ENCODE peak calls at places on chromosomes 12 and 14, in six cellular contexts. H is IMR-90, I is NT2/D1, T is SK-N-MC, J is K562, O is PC-3. N is an unnamed sample.

GRCh38 chr12:51920046-51920445 is 12.7 kb downstream of the ACVRL1 start:
- DNase-seq in H (no peak), I (no peak), T (no peak), J (no peak), O (no peak), N (peak; percentile 7)

GRCh38 chr12:51047655-51048540 is at the start of gene LETMD1:
- DNase-seq in H (peak; percentile 99), I (peak; percentile 97), T (peak; percentile 98), J (peak; percentile 98), O (peak; percentile 99), N (peak; percentile 92)

GRCh38 chr14:101125719-101126375 is 222.3 kb upstream of the RTL1 start:
- DNase-seq in H (no peak), I (no peak), T (no peak), J (no peak), O (no peak), N (no peak)

GRCh38 chr14:71497645-71498086 is 434.6 kb upstream of the RGS6 start:
- DNase-seq in H (peak; percentile 82), I (no peak), T (no peak), J (no peak), O (peak; percentile 56), N (no peak)

GRCh38 chr14:31084385-31084784 is 58.2 kb upstream of the STRN3 start:
- DNase-seq in H (no peak), I (no peak), T (no peak), J (peak; percentile 39), O (no peak), N (no peak)

GRCh38 chr14:54803396-54803795 is 99.2 kb downstream of the GCH1 start:
- DNase-seq in H (no peak), I (no peak), T (no peak), J (no peak), O (peak; percentile 22), N (no peak)

GRCh38 chr12:16359512-16360491 is 12.4 kb downstream of the MGST1 start:
- DNase-seq in H (peak; percentile 47), I (peak; percentile 91), T (no peak), J (peak; percentile 67), O (peak; percentile 62), N (peak; percentile 52)

GRCh38 chr12:15164997-15165659 is 56.1 kb downstream of the RERG start:
- DNase-seq in H (no peak), I (peak; percentile 57), T (no peak), J (no peak), O (no peak), N (no peak)

GRCh38 chr14:63654346-63654745 is 12.7 kb upstream of the WDR89 start:
- DNase-seq in H (peak; percentile 74), I (no peak), T (no peak), J (no peak), O (no peak), N (no peak)

GRCh38 chr12:107475900-107476299 is 209.7 kb upstream of the PWP1 start:
- DNase-seq in H (no peak), I (no peak), T (no peak), J (no peak), O (no peak), N (no peak)

GRCh38 chr14:21874946-21875345 is 201.3 kb upstream of the OR4E1 start:
- DNase-seq in H (no peak), I (no peak), T (no peak), J (no peak), O (no peak), N (no peak)

GRCh38 chr14:21868442-21869046 is 194.9 kb upstream of the OR4E1 start:
- DNase-seq in H (peak; percentile 32), I (peak; percentile 27), T (peak; percentile 56), J (peak; percentile 41), O (peak; percentile 78), N (peak; percentile 29)

GRCh38 chr14:21874167-21874566 is 200.5 kb upstream of the OR4E1 start:
- DNase-seq in H (no peak), I (no peak), T (no peak), J (no peak), O (no peak), N (no peak)
- H3K9ac ChIP-seq in H (no peak overlapping the region), I (no peak overlapping the region), T (no peak overlapping the region), J (no peak overlapping the region), O (no peak overlapping the region), N (no peak overlapping the region)

DNA sequence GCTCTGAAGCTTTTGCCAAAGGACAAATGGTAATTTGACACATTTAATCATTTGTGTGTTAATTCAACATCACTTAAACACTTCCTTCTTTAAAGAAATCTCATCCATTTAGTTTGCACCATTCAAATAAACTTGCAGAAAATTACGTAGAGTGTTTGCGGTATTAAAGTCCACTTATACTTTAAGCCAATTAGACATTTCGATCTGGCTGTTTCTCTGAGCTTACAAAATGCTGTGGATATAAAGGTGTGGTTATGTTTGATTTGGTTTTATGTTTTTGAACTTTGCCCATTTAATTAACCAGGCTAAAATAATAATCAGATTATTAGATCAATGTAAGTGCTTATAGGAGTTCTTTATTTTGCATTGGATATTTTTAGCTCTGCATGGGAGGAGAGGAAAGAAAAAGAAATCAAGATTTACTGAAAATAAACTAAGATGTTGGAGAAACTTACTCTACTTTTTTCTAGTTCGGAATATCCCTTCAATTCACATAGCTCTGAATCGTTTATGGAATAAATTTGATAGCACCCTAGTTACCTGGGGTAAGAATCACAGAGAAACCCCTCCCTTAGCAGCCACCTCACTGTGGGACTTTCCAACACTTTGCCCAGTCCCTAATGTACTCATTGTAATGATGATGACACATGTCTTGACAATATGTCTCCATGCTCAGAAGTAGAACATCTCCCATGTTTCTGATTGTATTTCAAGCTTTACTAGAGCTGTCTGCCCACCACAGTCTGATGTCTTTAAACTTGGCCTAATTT is 268.0 kb downstream of the BTG1 start:
- DNase-seq in H (no peak), I (no peak), T (no peak), J (no peak), O (no peak), N (no peak)
- H3K9ac ChIP-seq in H (no peak overlapping the region), I (no peak overlapping the region), T (no peak overlapping the region), J (no peak overlapping the region), O (no peak overlapping the region), N (no peak overlapping the region)

GRCh38 chr14:23114669-23115491 is 4.2 kb downstream of the CEBPE start:
- DNase-seq in H (peak; percentile 99), I (no peak), T (no peak), J (no peak), O (peak; percentile 93), N (peak; percentile 43)

GRCh38 chr14:23113346-23114119 is 5.5 kb downstream of the CEBPE start:
- DNase-seq in H (peak; percentile 45), I (no peak), T (no peak), J (no peak), O (no peak), N (no peak)

GRCh38 chr14:23114120-23114458 is 5.0 kb downstream of the CEBPE start:
- DNase-seq in H (no peak), I (no peak), T (no peak), J (no peak), O (no peak), N (no peak)

GRCh38 chr14:23115918-23116317 is 3.1 kb downstream of the CEBPE start:
- DNase-seq in H (no peak), I (no peak), T (no peak), J (no peak), O (no peak), N (no peak)

DNA sequence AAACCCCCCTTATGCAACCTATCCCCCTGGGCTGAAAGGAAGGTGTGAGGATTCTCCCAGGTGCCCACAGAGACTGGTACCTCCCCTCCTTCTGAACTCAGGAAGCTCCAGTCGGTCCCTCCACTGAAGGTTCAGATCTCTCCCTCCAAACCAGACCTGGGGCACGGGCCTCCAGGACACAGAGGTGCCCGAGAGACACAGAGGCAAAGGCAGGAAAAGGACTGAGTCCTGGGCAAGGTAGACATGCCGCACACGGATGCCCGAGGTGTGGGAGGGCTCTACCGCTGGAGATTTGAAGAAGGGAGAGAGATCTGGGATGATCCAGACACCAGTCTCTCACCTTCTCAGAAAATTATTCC is 3.6 kb downstream of the CEBPE start:
- DNase-seq in H (no peak), I (no peak), T (no peak), J (no peak), O (no peak), N (no peak)
- H3K9ac ChIP-seq in H (peak overlapping the region; percentile 3), I (no peak overlapping the region), T (no peak overlapping the region), J (no peak overlapping the region), O (no peak overlapping the region), N (peak overlapping the region; percentile 45)

GRCh38 chr14:76153919-76154318 is 2.2 kb downstream of the GPATCH2L start:
- DNase-seq in H (no peak), I (no peak), T (no peak), J (no peak), O (no peak), N (no peak)
- H3K9ac ChIP-seq in H (no peak overlapping the region), I (no peak overlapping the region), T (peak overlapping the region; percentile 34), J (no peak overlapping the region), O (peak overlapping the region; percentile 99), N (no peak overlapping the region)

GRCh38 chr14:104864267-104865068 is 600 bp upstream of the CEP170B start:
- DNase-seq in H (no peak), I (no peak), T (no peak), J (peak; percentile 40), O (peak; percentile 77), N (no peak)
- H3K9ac ChIP-seq in H (no peak overlapping the region), I (peak overlapping the region; percentile 81), T (no peak overlapping the region), J (peak overlapping the region; percentile 88), O (peak overlapping the region; percentile 60), N (peak overlapping the region; percentile 18)

DNA sequence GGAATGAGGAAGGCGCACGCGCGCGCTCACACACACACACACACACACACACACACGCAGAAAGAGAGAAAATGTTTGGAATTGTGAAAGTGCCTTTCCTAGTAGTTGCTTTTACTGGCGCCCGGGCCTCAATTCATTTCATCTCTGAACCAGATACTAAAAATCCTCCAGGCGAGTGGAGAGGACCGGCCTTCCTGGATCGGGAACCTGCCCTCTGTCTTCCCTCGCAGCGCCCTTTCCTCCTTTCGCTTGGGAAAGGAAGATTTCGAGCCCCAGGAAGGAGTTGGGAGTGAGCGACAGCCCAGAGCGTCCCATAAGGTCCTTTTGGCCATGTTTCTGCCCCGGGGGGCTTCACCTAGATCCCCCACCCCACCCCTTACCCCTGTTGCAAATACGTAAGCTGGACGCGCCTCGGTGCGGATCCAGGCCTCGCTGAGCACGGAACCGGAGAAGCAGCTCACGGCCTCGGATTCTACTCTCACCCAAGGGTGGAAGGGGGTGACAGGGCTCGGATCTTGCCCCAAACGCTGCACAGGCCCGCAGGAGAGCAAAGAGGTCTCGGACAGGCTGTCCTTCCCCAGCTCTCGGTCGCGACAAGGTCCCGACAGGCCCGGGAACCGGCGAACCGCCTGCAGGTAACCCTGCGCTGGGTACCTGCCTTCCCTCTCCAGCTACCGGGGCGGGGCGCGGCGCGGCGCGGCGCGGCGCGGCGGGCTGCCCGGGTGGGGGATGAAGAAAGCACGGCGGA is 8.0 kb upstream of the TBX3 start:
- DNase-seq in H (no peak), I (no peak), T (no peak), J (no peak), O (peak; percentile 53), N (peak; percentile 11)
- H3K9ac ChIP-seq in H (peak overlapping the region; percentile 85), I (peak overlapping the region; percentile 47), T (no peak overlapping the region), J (no peak overlapping the region), O (peak overlapping the region; percentile 87), N (no peak overlapping the region)

GRCh38 chr14:60332046-60332399 is 83.0 kb downstream of the PPM1A start:
- DNase-seq in H (no peak), I (no peak), T (no peak), J (no peak), O (no peak), N (no peak)
- H3K9ac ChIP-seq in H (no peak overlapping the region), I (no peak overlapping the region), T (no peak overlapping the region), J (no peak overlapping the region), O (no peak overlapping the region), N (no peak overlapping the region)

N was measured in SK-N-SH.